ENCODE peak calls at places on chromosomes 4 and X, in ten cellular contexts. F is dorsolateral prefrontal cortex, B is heart right ventricle, Z is colonic mucosa, C is RWPE1, D is GM12865, E is AG10803, J is uterus, P is astrocyte of the spinal cord, H is WTC11. U is an unnamed sample.
A peak's percentile ranks its signal among the peaks of the same experiment; 100 is the strongest.

GRCh38 chr4:139876328-139876941 is 210.8 kb downstream of the MGST2 start:
- DNase-seq in F (no peak), B (no peak), Z (no peak), C (no peak), D (no peak), E (no peak), J (no peak), P (no peak), H (no peak), U (no peak)

GRCh38 chr4:147816382-147817254 is 84.7 kb downstream of the ARHGAP10 start:
- DNase-seq in F (no peak), B (no peak), Z (no peak), C (no peak), D (no peak), E (no peak), J (no peak), P (no peak), H (no peak), U (no peak)

GRCh38 chrX:109966246-109966645 is 36.7 kb upstream of the TMEM164 start:
- DNase-seq in F (no peak), B (no peak), Z (no peak), C (peak; percentile 16), D (no peak), E (no peak), J (no peak), P (no peak), H (no peak), U (no peak)

GRCh38 chrX:1262369-1262768 is 6.2 kb upstream of the CSF2RA start:
- DNase-seq in F (no peak), B (no peak), Z (no peak), C (no peak), D (no peak), E (no peak), J (no peak), P (no peak), H (no peak), U (no peak)

GRCh38 chrX:38929966-38930421 is 128.7 kb downstream of the MID1IP1 start:
- DNase-seq in F (no peak), B (no peak), Z (no peak), C (no peak), D (no peak), E (peak; percentile 70), J (no peak), P (peak; percentile 53), H (no peak), U (no peak)

GRCh38 chrX:31279359-31279758 is 207.5 kb upstream of the FTHL17 start:
- DNase-seq in F (no peak), B (no peak), Z (no peak), C (peak; percentile 6), D (peak; percentile 2), E (no peak), J (no peak), P (no peak), H (no peak), U (no peak)

GRCh38 chr4:36088542-36088941 is 155.8 kb downstream of the ARAP2 start:
- DNase-seq in F (no peak), B (no peak), Z (no peak), C (no peak), D (no peak), E (no peak), J (no peak), P (peak; percentile 59), H (no peak), U (no peak)

GRCh38 chr4:4762909-4763814 is 96.3 kb upstream of the MSX1 start:
- DNase-seq in F (no peak), B (no peak), Z (no peak), C (peak; percentile 19), D (peak; percentile 94), E (peak; percentile 69), J (no peak), P (peak; percentile 86), H (peak; percentile 38), U (no peak)

GRCh38 chr4:38529189-38530115 is 134.5 kb upstream of the KLF3 start:
- DNase-seq in F (no peak), B (no peak), Z (peak; percentile 81), C (no peak), D (peak; percentile 82), E (no peak), J (no peak), P (no peak), H (no peak), U (no peak)

GRCh38 chr4:76410621-76411020 is 10.3 kb downstream of the CCDC158 start:
- DNase-seq in F (no peak), B (no peak), Z (no peak), C (no peak), D (no peak), E (no peak), J (no peak), P (no peak), H (no peak), U (no peak)

GRCh38 chr4:74297556-74297955 is 10.7 kb upstream of the EPGN start:
- DNase-seq in F (no peak), B (no peak), Z (no peak), C (no peak), D (no peak), E (no peak), J (no peak), P (no peak), H (no peak), U (no peak)

GRCh38 chr4:46676364-46676763 is 232.7 kb downstream of the COX7B2 start:
- DNase-seq in F (no peak), B (no peak), Z (no peak), C (no peak), D (no peak), E (no peak), J (no peak), P (no peak), H (no peak), U (no peak)

GRCh38 chr4:16608123-16608522 is 290.3 kb downstream of the LDB2 start:
- DNase-seq in F (no peak), B (no peak), Z (no peak), C (no peak), D (no peak), E (peak; percentile 63), J (no peak), P (no peak), H (no peak), U (no peak)

GRCh38 chr4:89356086-89356485 is 48.5 kb upstream of the GPRIN3 start:
- DNase-seq in F (no peak), B (no peak), Z (peak; percentile 50), C (no peak), D (no peak), E (no peak), J (no peak), P (no peak), H (no peak), U (no peak)

GRCh38 chrX:18994713-18995112 is 10.8 kb upstream of the PHKA2 start:
- DNase-seq in F (no peak), B (no peak), Z (no peak), C (peak; percentile 45), D (no peak), E (peak; percentile 86), J (no peak), P (peak; percentile 66), H (no peak), U (no peak)

GRCh38 chr4:107519057-107519456 is 201.0 kb downstream of the PAPSS1 start:
- DNase-seq in F (no peak), B (no peak), Z (peak; percentile 19), C (peak; percentile 14), D (peak; percentile 14), E (peak; percentile 60), J (no peak), P (peak; percentile 50), H (peak; percentile 29), U (no peak)
- TF ChIP-seq CTCF in F (peak; percentile 31), B (peak; percentile 19), Z (peak; percentile 20), C (peak; percentile 17), D (peak; percentile 28), E (peak; percentile 70), J (peak; percentile 29), P (peak; percentile 53), H (no peak), U (no peak)

DNA sequence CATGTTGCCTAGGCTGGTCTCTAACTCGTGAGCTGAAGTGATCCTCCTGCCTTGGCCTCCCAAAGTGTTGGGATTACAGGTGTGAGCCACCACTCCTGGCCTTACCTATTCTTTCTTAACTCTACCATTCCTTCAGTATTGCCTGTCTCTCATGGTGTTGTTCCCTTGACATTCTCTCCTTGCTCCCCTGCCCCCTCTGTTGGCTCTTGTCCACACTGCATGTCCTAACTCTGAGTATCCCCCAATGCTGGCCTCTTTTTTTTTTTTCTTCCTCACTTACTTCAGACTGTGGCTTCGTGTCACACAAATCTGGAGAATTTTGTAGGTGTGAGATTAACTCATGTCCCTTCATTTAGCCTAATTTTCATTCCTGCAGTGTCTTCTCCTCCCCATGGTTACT is 22.9 kb upstream of the FRMPD4 start:
- DNase-seq in F (no peak), B (no peak), Z (no peak), C (no peak), D (no peak), E (no peak), J (no peak), P (no peak), H (peak; percentile 56), U (no peak)
- TF ChIP-seq CTCF in F (no peak), B (no peak), Z (no peak), C (no peak), D (peak; percentile 18), E (no peak), J (no peak), P (peak; percentile 11), H (peak; percentile 32), U (no peak)

GRCh38 chr4:122830392-122831095 is 3.9 kb downstream of the FGF2 start:
- DNase-seq in F (no peak), B (no peak), Z (no peak), C (no peak), D (no peak), E (peak; percentile 73), J (peak; percentile 43), P (no peak), H (no peak), U (no peak)

GRCh38 chr4:122826000-122826595 is 533 bp upstream of the FGF2 start:
- DNase-seq in F (no peak), B (no peak), Z (no peak), C (no peak), D (no peak), E (no peak), J (no peak), P (no peak), H (no peak), U (no peak)

GRCh38 chr4:122826596-122827257 is at the start of gene FGF2:
- DNase-seq in F (peak; percentile 73), B (peak; percentile 70), Z (peak; percentile 52), C (peak; percentile 43), D (peak; percentile 44), E (peak; percentile 85), J (peak; percentile 80), P (peak; percentile 62), H (peak; percentile 78), U (peak; percentile 49)

GRCh38 chr4:122827258-122827887 is 742 bp downstream of the FGF2 start:
- DNase-seq in F (no peak), B (peak; percentile 60), Z (peak; percentile 21), C (peak; percentile 41), D (peak; percentile 81), E (peak; percentile 46), J (peak; percentile 57), P (peak; percentile 50), H (peak; percentile 36), U (no peak)

GRCh38 chr4:122827899-122828601 is 1.4 kb downstream of the FGF2 start:
- DNase-seq in F (no peak), B (no peak), Z (peak; percentile 35), C (peak; percentile 53), D (peak; percentile 93), E (peak; percentile 58), J (peak; percentile 72), P (peak; percentile 68), H (peak; percentile 83), U (peak; percentile 39)
- TF ChIP-seq CTCF in F (no peak), B (peak; percentile 22), Z (peak; percentile 21), C (no peak), D (peak; percentile 5), E (peak; percentile 37), J (peak; percentile 61), P (no peak), H (no peak), U (no peak)

GRCh38 chr4:26719954-26720552 is 136.2 kb downstream of the TBC1D19 start:
- DNase-seq in F (no peak), B (no peak), Z (no peak), C (peak; percentile 18), D (no peak), E (peak; percentile 49), J (no peak), P (peak; percentile 63), H (no peak), U (no peak)
- TF ChIP-seq CTCF in F (peak; percentile 70), B (peak; percentile 69), Z (peak; percentile 31), C (peak; percentile 67), D (peak; percentile 32), E (peak; percentile 87), J (peak; percentile 44), P (peak; percentile 61), H (peak; percentile 38), U (no peak)